ENCODE peak calls at places on chromosomes 2 and 18, in seven cellular contexts. N is DND-41, J is RWPE1, M is tibial nerve, C is breast epithelium, Y is MM.1S, P is mesendoderm. G is an unnamed sample.

GRCh38 chr2:120641366-120641771 is 94.3 kb upstream of the GLI2 start:
- DNase-seq in J (no peak), N (no peak), Y (no peak), C (no peak), M (no peak), P (peak), G (no peak)

GRCh38 chr2:98518106-98518505 is 73.4 kb downstream of the INPP4A start:
- DNase-seq in M (no peak), Y (peak), P (peak), C (no peak), J (no peak), N (peak), G (peak)

GRCh38 chr2:152284398-152284797 is 50.6 kb upstream of the FMNL2 start:
- DNase-seq in Y (no peak), N (no peak), C (no peak), M (no peak), J (no peak), P (peak), G (no peak)

GRCh38 chr2:97926936-97927335 is 68.8 kb downstream of the TMEM131 start:
- DNase-seq in C (no peak), Y (no peak), J (no peak), M (no peak), N (no peak), P (no peak), G (no peak)

GRCh38 chr2:30235008-30235655 is 3.8 kb downstream of the LBH start:
- DNase-seq in Y (no peak), C (no peak), P (no peak), M (no peak), J (no peak), N (no peak), G (no peak)

GRCh38 chr2:33291278-33292013 is 185.0 kb upstream of the RASGRP3 start:
- DNase-seq in C (no peak), P (no peak), J (peak), M (no peak), N (no peak), Y (no peak), G (no peak)

GRCh38 chr2:107088156-107088555 is 202.2 kb upstream of the ST6GAL2 start:
- DNase-seq in N (no peak), J (no peak), M (no peak), C (no peak), Y (no peak), P (no peak), G (no peak)

GRCh38 chr2:110874565-110875383 is 142.4 kb downstream of the ACOXL start:
- DNase-seq in M (no peak), C (no peak), J (no peak), Y (no peak), P (no peak), N (no peak), G (no peak)

GRCh38 chr2:241194811-241195210 is 6.3 kb downstream of the ANO7 start:
- DNase-seq in Y (no peak), M (no peak), N (no peak), P (no peak), J (no peak), C (no peak), G (no peak)

GRCh38 chr2:172196768-172197322 is 94.1 kb upstream of the DLX2 start:
- DNase-seq in Y (peak), M (no peak), J (peak), N (peak), C (peak), P (no peak), G (no peak)

GRCh38 chr2:156896294-156896693 is 361.2 kb upstream of the GALNT5 start:
- DNase-seq in N (peak), Y (peak), J (no peak), M (no peak), C (no peak), P (no peak), G (no peak)

GRCh38 chr2:26438926-26439325 is 37.2 kb downstream of the DRC1 start:
- DNase-seq in J (no peak), P (peak), M (no peak), Y (no peak), C (no peak), N (no peak), G (no peak)

GRCh38 chr18:9708057-9708881 is at the start of gene RAB31:
- DNase-seq in Y (peak), M (peak), P (peak), N (no peak), J (peak), C (peak), G (no peak)

GRCh38 chr18:26806224-26806623 is 59.3 kb downstream of the AQP4 start:
- DNase-seq in P (peak), Y (no peak), M (no peak), N (no peak), J (no peak), C (no peak), G (no peak)

GRCh38 chr2:55804535-55804934 is 110.9 kb upstream of the PNPT1 start:
- DNase-seq in Y (no peak), M (no peak), C (no peak), P (no peak), J (no peak), N (no peak), G (no peak)

GRCh38 chr18:765764-766549 is 46.1 kb downstream of the YES1 start:
- DNase-seq in P (peak), C (no peak), N (no peak), M (no peak), Y (no peak), J (no peak), G (no peak)

GRCh38 chr2:72744049-72744448 is 81.8 kb downstream of the EXOC6B start:
- DNase-seq in M (no peak), C (no peak), P (no peak), N (no peak), Y (no peak), J (no peak), G (no peak)

GRCh38 chr18:5466256-5466655 is 77.5 kb downstream of the EPB41L3 start:
- DNase-seq in Y (no peak), J (no peak), M (no peak), C (no peak), P (no peak), N (no peak), G (no peak)

GRCh38 chr18:11398625-11399024 is 210.8 kb upstream of the SLC35G4 start:
- DNase-seq in C (no peak), J (peak), N (no peak), Y (no peak), P (peak), M (no peak), G (no peak)

GRCh38 chr2:53131416-53131815 is 636.2 kb upstream of the CHAC2 start:
- DNase-seq in Y (no peak), C (no peak), N (no peak), M (no peak), P (peak), J (peak), G (no peak)

GRCh38 chr2:235087812-235088607 is 136.2 kb downstream of the SH3BP4 start:
- DNase-seq in M (peak), P (no peak), Y (no peak), J (no peak), N (no peak), C (no peak), G (no peak)

GRCh38 chr2:12259497-12259896 is 457.2 kb upstream of the TRIB2 start:
- DNase-seq in Y (no peak), P (no peak), N (no peak), J (no peak), M (no peak), C (no peak), G (no peak)

GRCh38 chr2:25305809-25306208 is 35.9 kb downstream of the DNMT3A start:
- DNase-seq in Y (no peak), P (no peak), C (no peak), M (no peak), N (no peak), J (no peak), G (no peak)

GRCh38 chr2:43539991-43540860 is 55.6 kb downstream of the THADA start:
- DNase-seq in Y (no peak), C (peak), N (no peak), M (peak), J (peak), P (no peak), G (no peak)

GRCh38 chr2:157918319-157918718 is 42.2 kb upstream of the ACVR1 start:
- DNase-seq in M (no peak), N (no peak), Y (no peak), C (no peak), J (no peak), P (no peak), G (no peak)

GRCh38 chr2:29113891-29114321 is 1.3 kb upstream of the CLIP4 start:
- DNase-seq in C (peak), Y (peak), N (no peak), M (peak), J (peak), P (no peak), G (no peak)

GRCh38 chr2:209331291-209331844 is 92.5 kb upstream of the MAP2 start:
- DNase-seq in Y (peak), N (no peak), J (peak), P (peak), C (no peak), M (no peak), G (no peak)

GRCh38 chr18:8901019-8901418 is 195.7 kb downstream of the MTCL1 start:
- DNase-seq in M (no peak), P (no peak), N (no peak), Y (peak), C (no peak), J (no peak), G (no peak)

GRCh38 chr2:151711025-151711424 is 23.3 kb downstream of the NEB start:
- DNase-seq in C (no peak), P (no peak), M (no peak), Y (no peak), N (no peak), J (no peak), G (no peak)

GRCh38 chr2:100422320-100422719 is 4.9 kb upstream of the CHST10 start:
- DNase-seq in P (peak), M (no peak), J (peak), C (no peak), N (peak), Y (no peak), G (no peak)

GRCh38 chr2:229268626-229269025 is 2.5 kb downstream of the PID1 start:
- DNase-seq in M (no peak), Y (no peak), J (no peak), N (no peak), P (peak), C (no peak), G (no peak)

GRCh38 chr2:174764281-174765063 is at the start of gene CHRNA1:
- DNase-seq in N (no peak), C (no peak), J (no peak), Y (peak), P (no peak), M (no peak), G (no peak)

GRCh38 chr2:64338910-64339500 is 115.0 kb upstream of the LGALSL start:
- DNase-seq in M (no peak), C (no peak), P (no peak), Y (no peak), J (no peak), N (peak), G (no peak)

GRCh38 chr2:239304533-239305221 is 96.1 kb downstream of the HDAC4 start:
- DNase-seq in N (no peak), J (no peak), M (no peak), C (no peak), P (no peak), Y (no peak), G (no peak)

GRCh38 chr2:239305222-239305575 is 95.6 kb downstream of the HDAC4 start:
- DNase-seq in M (no peak), C (peak), P (no peak), Y (no peak), J (no peak), N (no peak), G (no peak)

GRCh38 chr2:239307221-239307569 is 93.6 kb downstream of the HDAC4 start:
- DNase-seq in C (no peak), Y (no peak), M (no peak), J (no peak), N (no peak), P (no peak), G (no peak)

GRCh38 chr2:239306274-239307220 is 94.3 kb downstream of the HDAC4 start:
- DNase-seq in M (no peak), P (no peak), C (no peak), J (no peak), Y (no peak), N (no peak), G (no peak)

GRCh38 chr2:239305771-239306170 is 95.0 kb downstream of the HDAC4 start:
- DNase-seq in Y (no peak), C (no peak), N (no peak), J (no peak), P (no peak), M (no peak), G (no peak)
- H3K27ac ChIP-seq in Y (no peak), C (no peak), N (peak), J (no peak), P (no peak), M (no peak), G (no peak)

GRCh38 chr2:68124321-68124720 is 33.4 kb upstream of the PNO1 start:
- DNase-seq in J (no peak), N (no peak), M (no peak), C (no peak), Y (no peak), P (no peak), G (no peak)
- H3K27ac ChIP-seq in J (no peak), N (no peak), M (no peak), C (no peak), Y (no peak), P (no peak), G (no peak)

GRCh38 chr2:46039543-46040303 is 257.5 kb upstream of the EPAS1 start:
- DNase-seq in J (no peak), Y (no peak), M (no peak), P (no peak), C (no peak), N (no peak), G (no peak)

GRCh38 chr2:46041434-46041833 is 255.8 kb upstream of the EPAS1 start:
- DNase-seq in Y (no peak), N (no peak), M (no peak), J (no peak), P (no peak), C (no peak), G (no peak)

GRCh38 chr2:46040563-46041155 is 256.5 kb upstream of the EPAS1 start:
- DNase-seq in M (no peak), J (no peak), P (no peak), Y (no peak), N (no peak), C (no peak), G (no peak)

GRCh38 chr2:46042207-46042637 is 255.0 kb upstream of the EPAS1 start:
- DNase-seq in Y (no peak), J (no peak), M (no peak), P (no peak), N (no peak), C (no peak), G (no peak)

DNA sequence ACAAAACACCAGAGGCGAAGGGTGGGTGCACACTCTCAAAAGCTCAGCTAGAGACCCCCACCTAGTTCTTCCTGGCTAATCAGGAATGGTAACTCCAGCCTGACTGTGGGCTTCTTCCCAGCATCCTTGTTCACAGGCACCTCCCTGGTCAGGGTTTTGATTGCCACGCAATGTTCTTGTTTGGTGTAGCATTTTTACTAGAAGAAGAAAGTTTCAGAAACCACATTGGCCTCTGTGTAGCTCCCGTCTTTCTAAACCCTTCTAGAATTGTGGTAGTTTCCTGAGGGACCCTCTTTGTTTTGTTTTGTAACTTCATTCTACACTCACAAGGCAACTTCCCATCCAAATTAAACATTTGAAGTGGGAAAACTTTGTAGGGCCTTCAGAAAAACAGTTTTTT is 254.5 kb upstream of the EPAS1 start:
- DNase-seq in P (no peak), J (no peak), Y (no peak), N (no peak), M (no peak), C (no peak), G (no peak)
- H3K27ac ChIP-seq in P (no peak), J (no peak), Y (no peak), N (no peak), M (no peak), C (peak), G (no peak)

DNA sequence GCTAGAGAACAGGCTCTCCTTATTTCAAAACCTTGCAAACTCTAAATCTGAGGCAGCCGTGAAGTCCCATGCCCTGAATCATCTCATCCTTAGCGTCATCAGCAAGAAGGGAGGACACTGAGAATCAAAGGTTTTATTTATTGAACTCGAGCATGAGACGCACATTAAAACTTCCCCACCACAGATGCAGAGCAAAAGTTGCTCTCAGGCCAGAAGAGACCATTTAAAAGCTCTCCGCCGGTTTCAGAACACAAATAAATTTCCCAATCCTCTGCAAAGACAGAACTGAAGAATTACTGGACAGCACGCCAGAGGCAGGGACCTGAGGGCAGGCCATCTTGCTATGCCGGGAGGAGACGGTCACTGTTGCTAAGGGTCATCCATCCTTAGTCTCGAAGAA is 1.3 kb downstream of the AMMECR1L start:
- DNase-seq in J (no peak), C (no peak), P (no peak), N (no peak), Y (no peak), M (no peak), G (no peak)
- H3K27ac ChIP-seq in J (peak), C (peak), P (no peak), N (peak), Y (no peak), M (peak), G (no peak)

GRCh38 chr2:1742680-1743395 is 1.5 kb downstream of the PXDN start:
- DNase-seq in N (no peak), Y (no peak), M (peak), J (peak), C (peak), P (peak), G (no peak)
- H3K27ac ChIP-seq in N (no peak), Y (no peak), M (peak), J (peak), C (peak), P (peak), G (no peak)

GRCh38 chr2:150710041-150710440 is 222.6 kb upstream of the RND3 start:
- DNase-seq in P (no peak), M (no peak), J (no peak), Y (no peak), C (no peak), N (no peak), G (no peak)

GRCh38 chr2:150700731-150701130 is 213.3 kb upstream of the RND3 start:
- DNase-seq in J (no peak), M (no peak), C (no peak), P (no peak), Y (no peak), N (no peak), G (no peak)

GRCh38 chr2:150705357-150705756 is 217.9 kb upstream of the RND3 start:
- DNase-seq in Y (no peak), P (no peak), M (no peak), J (no peak), C (no peak), N (no peak), G (no peak)

GRCh38 chr2:150702791-150703190 is 215.3 kb upstream of the RND3 start:
- DNase-seq in C (no peak), J (no peak), N (no peak), Y (no peak), P (no peak), M (no peak), G (no peak)

DNA sequence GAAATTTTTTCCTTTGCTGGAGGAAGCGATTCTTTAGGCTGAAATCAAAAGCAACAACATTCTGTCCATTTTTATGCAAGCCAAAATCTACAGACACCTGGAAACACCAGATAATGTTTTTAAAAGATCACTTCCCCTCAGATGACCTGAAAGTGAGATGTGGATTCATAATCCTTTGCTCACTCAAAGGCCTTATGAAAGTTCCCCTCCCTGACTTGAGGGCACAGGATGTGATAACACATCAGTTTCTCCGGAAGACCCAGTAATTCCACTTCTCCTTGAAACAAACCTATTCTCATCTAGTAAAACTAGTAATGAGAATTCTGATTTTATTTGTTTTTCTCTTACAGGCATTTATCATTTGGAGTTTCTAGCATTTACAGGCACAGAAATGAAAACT is 218.3 kb upstream of the RND3 start:
- DNase-seq in N (no peak), Y (peak), M (no peak), J (no peak), C (no peak), P (no peak), G (no peak)
- H3K27ac ChIP-seq in N (no peak), Y (peak), M (no peak), J (no peak), C (no peak), P (no peak), G (no peak)